ENCODE peak calls at places on chromosomes 7 and 10, in five cellular contexts. One of them, this sample, is unnamed.

GRCh38 chr10:62681211-62681940 is 123.1 kb upstream of the ADO start:
- DNase-seq in suprapubic skin: no peak
- DNase-seq in nephron progenitor cell: no peak
- DNase-seq in brain microvascular endothelial cell: peak; percentile 6
- DNase-seq in AG04450: no peak
- DNase-seq in this sample: no peak

GRCh38 chr7:157149317-157149716 is 10.6 kb downstream of the UBE3C start:
- DNase-seq in suprapubic skin: no peak
- DNase-seq in nephron progenitor cell: no peak
- DNase-seq in brain microvascular endothelial cell: no peak
- DNase-seq in AG04450: no peak
- DNase-seq in this sample: no peak

GRCh38 chr7:87599336-87599735 is 1.3 kb downstream of the ABCB1 start:
- DNase-seq in suprapubic skin: no peak
- DNase-seq in nephron progenitor cell: no peak
- DNase-seq in brain microvascular endothelial cell: no peak
- DNase-seq in AG04450: no peak
- DNase-seq in this sample: no peak

GRCh38 chr10:6083523-6084475 is 5.0 kb upstream of the RBM17 start:
- DNase-seq in suprapubic skin: no peak
- DNase-seq in nephron progenitor cell: no peak
- DNase-seq in brain microvascular endothelial cell: no peak
- DNase-seq in AG04450: no peak
- DNase-seq in this sample: no peak

GRCh38 chr10:58950618-58951017 is 225.8 kb upstream of the PHYHIPL start:
- DNase-seq in suprapubic skin: no peak
- DNase-seq in nephron progenitor cell: no peak
- DNase-seq in brain microvascular endothelial cell: no peak
- DNase-seq in AG04450: no peak
- DNase-seq in this sample: no peak

GRCh38 chr10:68082815-68083395 is 7.8 kb upstream of the HERC4 start:
- DNase-seq in suprapubic skin: no peak
- DNase-seq in nephron progenitor cell: no peak
- DNase-seq in brain microvascular endothelial cell: no peak
- DNase-seq in AG04450: no peak
- DNase-seq in this sample: no peak

GRCh38 chr7:95493247-95493646 is 7.5 kb downstream of the ASB4 start:
- DNase-seq in suprapubic skin: no peak
- DNase-seq in nephron progenitor cell: no peak
- DNase-seq in brain microvascular endothelial cell: peak; percentile 63
- DNase-seq in AG04450: no peak
- DNase-seq in this sample: no peak

GRCh38 chr7:135236727-135237126 is 3.1 kb downstream of the STRA8 start:
- DNase-seq in suprapubic skin: no peak
- DNase-seq in nephron progenitor cell: no peak
- DNase-seq in brain microvascular endothelial cell: no peak
- DNase-seq in AG04450: no peak
- DNase-seq in this sample: no peak

GRCh38 chr7:113289140-113289740 is 170.9 kb upstream of the SMIM30 start:
- DNase-seq in suprapubic skin: no peak
- DNase-seq in nephron progenitor cell: no peak
- DNase-seq in brain microvascular endothelial cell: peak; percentile 53
- DNase-seq in AG04450: no peak
- DNase-seq in this sample: no peak

GRCh38 chr10:93591065-93591808 is 9.8 kb downstream of the RBP4 start:
- DNase-seq in suprapubic skin: peak; percentile 53
- DNase-seq in nephron progenitor cell: no peak
- DNase-seq in brain microvascular endothelial cell: no peak
- DNase-seq in AG04450: no peak
- DNase-seq in this sample: no peak

GRCh38 chr7:158236400-158236799 is 351.2 kb downstream of the PTPRN2 start:
- DNase-seq in suprapubic skin: no peak
- DNase-seq in nephron progenitor cell: no peak
- DNase-seq in brain microvascular endothelial cell: no peak
- DNase-seq in AG04450: no peak
- DNase-seq in this sample: no peak

GRCh38 chr10:132906836-132907235 is 35.5 kb downstream of the CFAP46 start:
- DNase-seq in suprapubic skin: no peak
- DNase-seq in nephron progenitor cell: no peak
- DNase-seq in brain microvascular endothelial cell: no peak
- DNase-seq in AG04450: no peak
- DNase-seq in this sample: no peak

GRCh38 chr10:28266449-28267224 is 36.2 kb downstream of the MPP7 start:
- DNase-seq in suprapubic skin: no peak
- DNase-seq in nephron progenitor cell: no peak
- DNase-seq in brain microvascular endothelial cell: no peak
- DNase-seq in AG04450: no peak
- DNase-seq in this sample: no peak

DNA sequence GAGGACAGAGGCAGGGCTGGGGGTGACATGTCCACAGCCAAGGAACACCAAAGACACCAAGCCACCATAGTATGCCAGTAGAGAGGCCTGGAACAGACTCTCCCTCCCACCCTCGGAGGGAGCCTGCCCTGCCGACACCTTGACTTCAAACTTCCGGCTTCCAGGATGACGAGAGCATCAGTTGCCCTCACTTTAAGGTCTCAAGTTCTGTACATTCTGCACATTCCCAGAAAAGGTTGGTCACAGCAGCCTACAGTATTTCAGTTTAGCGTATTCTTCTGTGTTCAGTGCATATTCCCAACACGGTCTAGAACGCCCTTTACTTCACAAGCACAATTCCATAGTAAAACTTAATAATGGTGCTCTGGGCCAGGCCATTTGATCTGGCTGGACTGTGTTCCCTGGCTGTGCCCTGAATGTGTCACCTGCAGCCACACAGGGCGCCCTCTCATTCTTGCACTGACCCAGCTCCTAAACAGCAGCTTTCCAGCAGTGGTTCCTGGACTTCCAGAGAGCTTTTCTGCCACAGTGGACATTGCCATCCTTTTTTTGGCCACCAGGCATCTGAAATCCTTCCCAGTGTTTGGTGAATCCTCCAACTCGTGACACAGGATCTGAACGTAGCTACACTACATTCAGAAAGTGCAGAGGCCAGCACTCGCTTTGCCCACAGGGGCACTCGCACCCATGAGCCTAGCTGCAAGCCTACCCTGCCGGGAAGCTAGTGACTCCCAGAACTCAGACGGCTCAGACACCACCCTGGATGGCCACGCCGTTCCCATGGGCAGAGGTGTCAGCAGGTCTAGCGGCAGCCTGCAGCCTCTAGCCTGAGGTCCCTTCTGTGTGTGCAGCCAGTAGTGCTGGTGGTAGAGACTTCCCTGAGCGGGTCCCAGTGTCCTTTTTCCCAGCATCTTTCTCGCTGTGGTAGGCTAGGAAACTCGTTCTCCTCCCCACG is 36.4 kb upstream of the INSIG1 start:
- DNase-seq in suprapubic skin: no peak
- DNase-seq in nephron progenitor cell: no peak
- DNase-seq in brain microvascular endothelial cell: no peak
- DNase-seq in AG04450: no peak
- DNase-seq in this sample: no peak
- TF ChIP-seq CTCF in suprapubic skin: no peak
- TF ChIP-seq CTCF in nephron progenitor cell: no peak
- TF ChIP-seq CTCF in brain microvascular endothelial cell: no peak
- TF ChIP-seq CTCF in AG04450: no peak
- TF ChIP-seq CTCF in this sample: peak; percentile 23

DNA sequence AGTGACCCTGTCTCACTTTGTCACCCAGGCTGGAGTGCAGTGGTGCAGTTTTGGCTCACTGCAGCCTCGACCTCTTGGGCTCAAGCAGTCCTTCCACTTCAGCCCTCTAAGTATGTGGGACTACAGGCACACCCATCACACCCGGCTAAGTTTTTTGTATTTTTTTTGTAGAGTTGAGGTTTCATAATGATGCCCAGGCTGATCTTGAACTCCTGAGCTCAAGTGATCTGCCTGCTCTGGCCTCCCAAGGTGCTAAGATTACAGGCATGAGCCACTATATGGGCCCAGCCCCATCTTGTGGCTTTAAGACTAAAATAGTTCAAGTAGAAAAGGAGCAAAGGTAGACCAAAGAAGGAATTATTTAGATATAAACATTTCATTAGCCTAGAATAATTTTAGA is 65.5 kb downstream of the MLLT10 start:
- DNase-seq in suprapubic skin: no peak
- DNase-seq in nephron progenitor cell: no peak
- DNase-seq in brain microvascular endothelial cell: no peak
- DNase-seq in AG04450: no peak
- DNase-seq in this sample: no peak
- TF ChIP-seq CTCF in suprapubic skin: no peak
- TF ChIP-seq CTCF in nephron progenitor cell: no peak
- TF ChIP-seq CTCF in brain microvascular endothelial cell: no peak
- TF ChIP-seq CTCF in AG04450: no peak
- TF ChIP-seq CTCF in this sample: no peak

GRCh38 chr10:13956826-13957225 is 370.1 kb downstream of the PRPF18 start:
- DNase-seq in suprapubic skin: peak; percentile 88
- DNase-seq in nephron progenitor cell: no peak
- DNase-seq in brain microvascular endothelial cell: peak; percentile 85
- DNase-seq in AG04450: peak; percentile 58
- DNase-seq in this sample: no peak
- TF ChIP-seq CTCF in suprapubic skin: peak; percentile 41
- TF ChIP-seq CTCF in nephron progenitor cell: no peak
- TF ChIP-seq CTCF in brain microvascular endothelial cell: peak; percentile 67
- TF ChIP-seq CTCF in AG04450: peak; percentile 70
- TF ChIP-seq CTCF in this sample: no peak

DNA sequence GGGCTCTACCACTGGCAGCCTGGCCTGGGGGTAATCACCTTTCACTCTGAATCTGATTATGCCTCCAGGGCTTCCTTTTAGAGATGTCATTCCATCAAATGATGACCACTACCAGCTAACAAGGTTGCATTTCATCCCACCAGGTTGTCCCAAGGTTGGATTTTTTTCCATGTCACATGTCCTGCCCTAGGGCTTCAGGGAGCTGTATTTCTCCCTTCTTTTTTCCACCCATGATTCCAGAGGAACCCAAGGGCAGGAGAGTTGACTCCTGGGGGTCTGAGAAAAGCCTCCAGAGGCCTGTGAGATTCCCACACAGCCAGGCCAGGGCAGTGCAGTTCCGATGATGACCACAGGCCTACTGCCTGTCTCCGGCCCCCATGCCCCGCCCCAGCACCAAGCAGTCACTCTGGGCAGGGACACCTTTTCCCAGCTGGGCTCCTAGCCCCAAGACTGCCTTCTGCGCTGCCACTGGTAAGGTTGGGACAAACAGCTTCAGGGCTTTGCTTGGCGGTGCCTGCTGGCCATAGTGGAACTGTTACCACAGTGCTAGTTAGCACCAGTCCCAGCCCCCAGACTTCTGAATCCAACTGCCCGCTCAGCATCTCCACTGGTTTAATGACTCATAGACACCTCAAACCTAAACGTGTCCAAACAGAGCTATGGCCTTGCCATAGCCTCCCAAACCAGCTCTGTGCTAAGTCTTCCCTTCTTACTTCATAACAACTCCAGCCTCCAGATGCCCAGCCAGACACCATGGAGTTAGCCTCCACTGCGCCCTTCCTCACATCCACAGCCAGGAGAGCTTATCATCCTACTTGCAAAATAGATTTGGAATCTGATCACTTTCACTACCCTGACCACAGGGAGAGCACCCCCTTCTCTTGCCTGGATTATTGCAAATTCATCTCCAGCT is 133.7 kb downstream of the ARHGAP22 start:
- DNase-seq in suprapubic skin: peak; percentile 41
- DNase-seq in nephron progenitor cell: peak; percentile 1
- DNase-seq in brain microvascular endothelial cell: peak; percentile 8
- DNase-seq in AG04450: no peak
- DNase-seq in this sample: peak; percentile 55
- TF ChIP-seq CTCF in suprapubic skin: no peak
- TF ChIP-seq CTCF in nephron progenitor cell: no peak
- TF ChIP-seq CTCF in brain microvascular endothelial cell: peak; percentile 42
- TF ChIP-seq CTCF in AG04450: peak; percentile 8
- TF ChIP-seq CTCF in this sample: peak; percentile 24

GRCh38 chr10:95988702-95989101 is 54.7 kb upstream of the CCNJ start:
- DNase-seq in suprapubic skin: no peak
- DNase-seq in nephron progenitor cell: no peak
- DNase-seq in brain microvascular endothelial cell: no peak
- DNase-seq in AG04450: no peak
- DNase-seq in this sample: no peak
- TF ChIP-seq CTCF in suprapubic skin: no peak
- TF ChIP-seq CTCF in nephron progenitor cell: no peak
- TF ChIP-seq CTCF in brain microvascular endothelial cell: no peak
- TF ChIP-seq CTCF in AG04450: no peak
- TF ChIP-seq CTCF in this sample: no peak

DNA sequence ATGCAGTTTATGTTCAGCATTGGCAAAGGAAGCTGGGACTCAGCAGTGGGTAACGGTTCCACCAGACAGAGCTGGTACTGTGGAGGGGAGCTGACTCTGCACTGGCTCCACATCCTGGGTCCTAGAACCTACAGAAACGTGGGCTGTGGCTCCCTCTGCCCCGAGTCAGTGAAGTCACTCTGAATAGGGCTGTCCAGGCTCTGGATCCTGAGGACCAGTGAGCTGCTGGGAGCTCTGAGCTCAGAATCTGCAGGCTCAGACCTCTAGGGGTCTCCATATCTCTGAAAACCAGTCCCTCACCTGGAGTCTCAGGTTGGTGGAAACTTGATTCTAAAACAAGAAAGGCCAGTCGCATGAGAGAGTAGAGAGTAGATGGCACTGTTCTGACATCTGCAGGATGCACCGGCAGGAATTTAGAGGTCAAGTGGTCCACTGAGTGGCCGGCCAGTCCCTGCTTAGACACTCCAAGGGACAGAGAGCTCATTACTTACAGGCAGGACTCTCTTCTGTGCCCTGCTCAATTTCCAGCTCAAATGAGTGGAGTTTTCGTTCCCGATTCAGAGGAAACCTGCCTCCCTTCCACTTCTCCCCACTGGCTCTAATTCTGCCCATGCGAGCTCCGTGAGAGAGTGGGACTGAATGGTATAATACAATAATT is 18.6 kb downstream of the NPFFR1 start:
- DNase-seq in suprapubic skin: no peak
- DNase-seq in nephron progenitor cell: no peak
- DNase-seq in brain microvascular endothelial cell: no peak
- DNase-seq in AG04450: no peak
- DNase-seq in this sample: no peak
- TF ChIP-seq CTCF in suprapubic skin: no peak
- TF ChIP-seq CTCF in nephron progenitor cell: no peak
- TF ChIP-seq CTCF in brain microvascular endothelial cell: peak; percentile 60
- TF ChIP-seq CTCF in AG04450: peak; percentile 18
- TF ChIP-seq CTCF in this sample: peak; percentile 38

DNA sequence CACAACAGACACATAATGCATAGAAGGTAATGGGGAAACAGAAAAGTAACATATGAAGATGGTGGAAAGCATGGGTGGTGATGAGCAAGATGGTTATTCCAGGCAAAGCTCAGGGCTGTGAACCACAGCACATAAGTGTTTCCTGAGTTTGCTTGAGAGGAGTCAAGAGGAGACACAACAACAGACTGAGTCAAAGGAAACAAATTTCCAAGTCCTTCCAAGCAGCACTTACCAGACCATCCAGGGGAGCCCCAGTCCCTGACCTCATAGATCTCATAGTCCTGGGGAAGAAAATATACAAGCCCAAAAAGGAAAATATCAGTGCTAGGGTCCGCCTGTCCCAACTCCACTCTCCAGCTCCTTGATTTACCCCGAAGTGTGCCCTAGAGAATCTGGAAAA is 216.6 kb upstream of the FZD1 start:
- DNase-seq in suprapubic skin: no peak
- DNase-seq in nephron progenitor cell: no peak
- DNase-seq in brain microvascular endothelial cell: no peak
- DNase-seq in AG04450: no peak
- DNase-seq in this sample: no peak
- TF ChIP-seq CTCF in suprapubic skin: no peak
- TF ChIP-seq CTCF in nephron progenitor cell: no peak
- TF ChIP-seq CTCF in brain microvascular endothelial cell: no peak
- TF ChIP-seq CTCF in AG04450: no peak
- TF ChIP-seq CTCF in this sample: no peak